ENCODE peak calls at places on chromosomes 13 and 19, in four cellular contexts. T, Y, B and Q are unnamed samples.

GRCh38 chr19:37933965-37934364 is 27.0 kb downstream of the SIPA1L3 start:
- DNase-seq in B (no peak), T (peak), Y (no peak), Q (no peak)

GRCh38 chr19:47436712-47437401 is 17.5 kb upstream of the MEIS3 start:
- DNase-seq in B (peak), Y (peak), T (peak), Q (peak)

GRCh38 chr19:7641288-7642276 is 4.7 kb downstream of the STXBP2 start:
- DNase-seq in B (no peak), Y (no peak), T (no peak), Q (no peak)

GRCh38 chr19:47107201-47107952 is 6.2 kb downstream of the ZC3H4 start:
- DNase-seq in B (no peak), T (peak), Y (peak), Q (no peak)

GRCh38 chr13:109985871-109986270 is 199.5 kb upstream of the IRS2 start:
- DNase-seq in Y (no peak), T (no peak), B (no peak), Q (no peak)

GRCh38 chr19:35720648-35721047 is 2.8 kb downstream of the KMT2B start:
- DNase-seq in B (no peak), T (no peak), Y (no peak), Q (no peak)

GRCh38 chr13:70732611-70733010 is 624.4 kb upstream of the KLHL1 start:
- DNase-seq in B (no peak), T (no peak), Y (no peak), Q (no peak)

GRCh38 chr19:41541990-41542584 is 33.9 kb upstream of the CEACAM21 start:
- DNase-seq in T (peak), Y (peak), B (peak), Q (no peak)

GRCh38 chr13:114017966-114018365 is 44.1 kb upstream of the C13orf46 start:
- DNase-seq in Y (no peak), B (no peak), T (no peak), Q (no peak)

GRCh38 chr13:102291587-102292218 is 110.1 kb downstream of the FGF14 start:
- DNase-seq in Y (no peak), B (no peak), T (no peak), Q (no peak)

GRCh38 chr13:59176775-59177174 is 987.0 kb downstream of the DIAPH3 start:
- DNase-seq in Y (peak), T (peak), B (no peak), Q (no peak)

GRCh38 chr19:29019403-29019802 is 193.5 kb downstream of the UQCRFS1 start:
- DNase-seq in B (no peak), T (no peak), Y (no peak), Q (no peak)

GRCh38 chr19:29017788-29018187 is 195.2 kb downstream of the UQCRFS1 start:
- DNase-seq in Y (no peak), B (no peak), T (no peak), Q (no peak)

GRCh38 chr19:29016353-29016752 is 196.6 kb downstream of the UQCRFS1 start:
- DNase-seq in Y (no peak), B (no peak), T (no peak), Q (no peak)

GRCh38 chr19:29016926-29017760 is 195.8 kb downstream of the UQCRFS1 start:
- DNase-seq in T (no peak), Y (no peak), B (no peak), Q (no peak)

GRCh38 chr19:29018542-29018941 is 194.4 kb downstream of the UQCRFS1 start:
- DNase-seq in T (no peak), B (no peak), Y (no peak), Q (no peak)
- TF ChIP-seq TCF7L2 in T (no peak), B (no peak), Y (no peak), Q (no peak)

GRCh38 chr13:62643799-62644484 is 1228.3 kb upstream of the PCDH20 start:
- DNase-seq in B (no peak), T (no peak), Y (no peak), Q (no peak)

DNA sequence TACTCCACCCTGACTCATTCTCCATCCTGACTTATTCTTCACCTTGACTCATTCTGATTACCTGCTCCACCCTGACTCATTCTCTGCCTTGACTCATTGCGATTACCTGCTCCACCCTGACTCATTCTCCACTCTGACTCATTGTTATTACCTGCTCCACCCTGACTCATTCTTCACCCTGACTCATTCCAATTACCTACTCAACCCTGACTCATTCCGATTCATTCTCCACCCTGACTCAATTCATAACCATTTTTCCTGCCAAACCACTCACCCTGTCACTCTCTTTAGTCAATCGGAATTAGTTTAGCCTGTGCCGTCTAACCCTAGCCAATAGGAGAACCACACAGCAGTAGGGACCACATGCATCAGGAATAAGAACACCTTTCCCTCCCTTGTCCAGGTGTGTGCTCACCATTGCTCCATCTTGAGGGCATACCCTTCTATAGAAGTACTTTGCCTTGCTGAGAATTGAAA is 1227.4 kb upstream of the PCDH20 start:
- DNase-seq in Y (no peak), B (peak), T (peak), Q (peak)
- TF ChIP-seq TCF7L2 in Y (no peak), B (no peak), T (no peak), Q (no peak)

GRCh38 chr13:97873398-97873797 is 80.1 kb upstream of the IPO5 start:
- DNase-seq in B (no peak), Y (no peak), T (no peak), Q (no peak)

GRCh38 chr13:97879646-97880297 is 73.7 kb upstream of the IPO5 start:
- DNase-seq in T (no peak), Y (no peak), B (peak), Q (no peak)

GRCh38 chr13:97875911-97876310 is 77.6 kb upstream of the IPO5 start:
- DNase-seq in T (no peak), Y (no peak), B (no peak), Q (no peak)

GRCh38 chr13:97878421-97879375 is 74.8 kb upstream of the IPO5 start:
- DNase-seq in Y (no peak), T (no peak), B (no peak), Q (no peak)

DNA sequence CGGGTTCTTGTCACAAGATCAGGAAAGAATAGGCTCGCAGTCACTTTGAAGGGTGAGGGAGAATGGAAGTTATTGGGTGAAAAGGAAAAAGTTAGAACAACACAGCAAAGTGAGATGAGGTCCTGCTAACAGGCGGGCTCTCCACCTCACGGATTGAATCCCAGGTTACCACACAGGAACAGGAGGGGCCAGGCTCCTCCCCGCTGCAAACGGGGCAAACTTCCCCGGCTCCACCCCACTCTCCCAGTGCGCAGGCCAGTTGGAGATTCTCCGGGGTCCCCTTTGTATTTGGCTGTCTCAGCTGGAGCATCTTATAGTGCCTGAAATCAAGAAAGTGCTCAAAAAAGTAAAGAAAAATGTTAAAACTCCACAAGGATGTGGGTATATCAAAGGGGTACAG is 78.3 kb upstream of the IPO5 start:
- DNase-seq in B (no peak), T (no peak), Y (no peak), Q (no peak)
- TF ChIP-seq TCF7L2 in B (no peak), T (no peak), Y (no peak), Q (no peak)

GRCh38 chr13:85286081-85286480 is 513.1 kb downstream of the SLITRK6 start:
- DNase-seq in Y (no peak), B (no peak), T (no peak), Q (no peak)
- TF ChIP-seq TCF7L2 in Y (no peak), B (no peak), T (no peak), Q (no peak)

GRCh38 chr13:27151798-27152599 is 19.6 kb downstream of the USP12 start:
- DNase-seq in Y (no peak), B (no peak), T (peak), Q (no peak)

GRCh38 chr13:27148900-27149299 is 22.7 kb downstream of the USP12 start:
- DNase-seq in Y (no peak), B (no peak), T (no peak), Q (no peak)

GRCh38 chr13:27149702-27150101 is 21.9 kb downstream of the USP12 start:
- DNase-seq in B (no peak), Y (no peak), T (no peak), Q (no peak)

GRCh38 chr13:27141746-27142145 is 29.9 kb downstream of the USP12 start:
- DNase-seq in Y (no peak), T (no peak), B (no peak), Q (no peak)

DNA sequence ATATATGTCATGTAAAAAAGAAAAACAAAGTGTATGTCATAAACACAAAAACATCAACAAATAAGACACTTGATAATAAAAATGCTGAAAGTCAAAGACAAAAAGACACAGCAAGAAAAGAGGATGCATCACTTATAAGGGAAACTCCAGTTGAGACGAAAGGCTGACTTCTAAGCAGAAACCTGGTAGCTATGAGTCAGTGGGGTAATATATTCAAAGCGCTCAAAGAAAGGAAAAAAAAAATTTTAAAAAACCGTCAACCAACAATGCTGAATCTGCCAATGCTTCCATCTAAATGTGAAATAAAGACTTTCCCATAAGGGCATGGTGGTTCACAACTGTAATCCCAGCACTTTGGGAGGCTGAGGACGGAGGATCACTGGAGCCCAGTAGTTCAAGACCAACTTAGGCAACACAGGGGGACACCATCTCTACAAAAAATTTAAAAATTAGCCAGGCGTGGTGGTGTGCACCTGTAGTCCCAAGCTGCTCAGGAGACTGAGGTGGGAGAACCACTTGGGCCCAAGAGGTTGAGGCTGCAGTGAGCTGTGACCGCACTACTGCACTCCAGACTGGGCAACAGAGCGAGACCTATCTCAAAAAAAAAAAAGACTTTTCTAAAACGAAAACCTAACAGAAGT is 24.0 kb downstream of the USP12 start:
- DNase-seq in B (no peak), Y (no peak), T (no peak), Q (no peak)
- TF ChIP-seq TCF7L2 in B (no peak), Y (no peak), T (no peak), Q (no peak)

DNA sequence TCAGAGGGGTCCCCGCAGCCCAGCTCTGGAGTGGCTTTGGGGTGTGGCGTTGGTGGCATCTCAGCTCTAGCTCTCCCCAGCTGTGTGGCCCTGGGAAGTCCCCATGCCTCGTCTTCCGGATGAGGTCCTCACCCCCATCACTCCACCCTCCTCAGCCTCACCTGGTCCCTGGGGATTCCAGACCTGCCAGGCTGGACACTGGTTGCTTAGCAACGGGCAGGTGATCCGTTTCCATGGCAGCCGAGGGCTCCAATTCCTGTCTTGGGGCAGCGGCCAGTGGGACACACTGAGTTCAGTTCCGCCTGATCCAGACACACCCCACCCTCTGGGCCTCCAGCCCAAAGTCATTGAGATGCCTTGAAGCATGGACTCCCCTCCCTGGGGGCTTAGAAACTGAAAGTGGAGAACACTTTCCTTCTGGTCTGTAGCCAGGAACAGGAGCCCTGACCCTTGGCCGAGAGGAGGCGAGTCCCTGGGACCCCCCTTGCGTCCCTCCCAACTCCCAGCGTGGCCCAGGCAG is 7.7 kb upstream of the MISP start:
- DNase-seq in Y (no peak), T (no peak), B (no peak), Q (no peak)
- TF ChIP-seq TCF7L2 in Y (no peak), T (no peak), B (no peak), Q (no peak)

GRCh38 chr19:6213266-6213595 is 66.5 kb downstream of the MLLT1 start:
- DNase-seq in B (no peak), T (no peak), Y (no peak), Q (no peak)
- TF ChIP-seq TCF7L2 in B (no peak), T (no peak), Y (no peak), Q (no peak)

GRCh38 chr13:111992911-111993310 is 74.0 kb upstream of the SOX1 start:
- DNase-seq in Y (no peak), B (no peak), T (no peak), Q (no peak)
- TF ChIP-seq TCF7L2 in Y (no peak), B (no peak), T (no peak), Q (no peak)